ENCODE peak calls at places on chromosomes 11 and 22, in eight cellular contexts. U is HFF-Myc; A is testis; D is CD8-positive, alpha-beta T cell; E is fibroblast of the aortic adventitia; Y is A549; C is right atrium auricular region; R is cardiac fibroblast. S is an unnamed sample.

GRCh38 chr11:95793111-95793510 is 2.8 kb downstream of the CEP57 start:
- DNase-seq in A (no peak), Y (no peak), E (peak; percentile 11), C (no peak), U (no peak), R (peak; percentile 4), D (no peak), S (no peak)

GRCh38 chr22:48894064-48894671 is 933.5 kb downstream of the BRD1 start:
- DNase-seq in R (no peak), C (peak; percentile 40), D (no peak), Y (no peak), E (no peak), A (no peak), U (no peak), S (no peak)

GRCh38 chr11:64869571-64870175 is 8.7 kb downstream of the EHD1 start:
- DNase-seq in E (no peak), R (no peak), U (no peak), A (no peak), D (no peak), C (no peak), Y (no peak), S (no peak)

GRCh38 chr11:27234043-27234668 is 128.9 kb downstream of the CCDC34 start:
- DNase-seq in Y (peak; percentile 82), U (peak; percentile 64), R (peak; percentile 91), D (no peak), E (peak; percentile 99), C (peak; percentile 84), A (no peak), S (no peak)

GRCh38 chr11:96200243-96200642 is 142.8 kb downstream of the MAML2 start:
- DNase-seq in C (no peak), A (no peak), E (peak; percentile 86), D (no peak), R (peak; percentile 95), Y (peak; percentile 19), U (no peak), S (no peak)

GRCh38 chr11:122207921-122208764 is 92.1 kb upstream of the BLID start:
- DNase-seq in C (no peak), R (peak; percentile 91), D (no peak), U (no peak), A (no peak), E (peak; percentile 88), Y (no peak), S (no peak)

GRCh38 chr11:18981897-18982296 is 42.7 kb upstream of the MRGPRX1 start:
- DNase-seq in Y (no peak), R (no peak), A (no peak), D (no peak), C (no peak), E (no peak), U (no peak), S (no peak)

GRCh38 chr22:44191036-44191454 is 10.3 kb downstream of the PARVG start:
- DNase-seq in U (no peak), R (peak; percentile 21), C (no peak), E (peak; percentile 40), Y (no peak), D (no peak), A (no peak), S (no peak)

GRCh38 chr22:28882545-28882877 is 861 bp upstream of the ZNRF3 start:
- DNase-seq in D (no peak), R (no peak), U (no peak), Y (no peak), E (peak; percentile 30), C (peak; percentile 63), A (peak; percentile 60), S (no peak)

GRCh38 chr11:134312223-134312622 is 19.6 kb upstream of the GLB1L2 start:
- DNase-seq in U (no peak), A (no peak), E (no peak), D (no peak), Y (no peak), R (no peak), C (no peak), S (no peak)

GRCh38 chr11:122365545-122366380 is 249.7 kb upstream of the BLID start:
- DNase-seq in R (no peak), U (no peak), E (peak; percentile 63), C (peak; percentile 68), Y (no peak), A (no peak), D (no peak), S (no peak)

GRCh38 chr22:25027552-25027951 is 75.0 kb downstream of the KIAA1671 start:
- DNase-seq in C (no peak), Y (no peak), R (no peak), E (peak; percentile 45), A (no peak), D (no peak), U (no peak), S (no peak)

GRCh38 chr22:47421846-47422245 is 659.4 kb downstream of the TBC1D22A start:
- DNase-seq in A (no peak), E (no peak), D (no peak), U (no peak), C (no peak), R (no peak), Y (no peak), S (no peak)

GRCh38 chr11:8728566-8728965 is 46.0 kb downstream of the RPL27A start:
- DNase-seq in U (no peak), A (no peak), R (no peak), Y (no peak), E (peak; percentile 59), C (no peak), D (no peak), S (no peak)

GRCh38 chr11:225734-226453 is 10.2 kb downstream of the SIRT3 start:
- DNase-seq in E (no peak), D (no peak), A (no peak), R (peak; percentile 87), Y (no peak), U (no peak), C (no peak), S (no peak)

GRCh38 chr11:99920956-99921355 is 766.1 kb upstream of the ARHGAP42 start:
- DNase-seq in R (no peak), Y (no peak), C (no peak), D (no peak), U (no peak), E (no peak), A (no peak), S (no peak)

GRCh38 chr11:99911116-99911515 is 776.0 kb upstream of the ARHGAP42 start:
- DNase-seq in U (no peak), R (no peak), D (no peak), E (no peak), A (no peak), Y (no peak), C (no peak), S (no peak)

GRCh38 chr11:99918761-99919160 is 768.3 kb upstream of the ARHGAP42 start:
- DNase-seq in Y (no peak), C (no peak), R (no peak), E (no peak), A (no peak), D (no peak), U (no peak), S (no peak)

GRCh38 chr11:99916078-99916477 is 771.0 kb upstream of the ARHGAP42 start:
- DNase-seq in Y (no peak), U (no peak), R (no peak), C (no peak), A (no peak), E (no peak), D (no peak), S (no peak)
- H3K4me3 ChIP-seq in Y (no peak overlapping the region), U (no peak overlapping the region), R (no peak overlapping the region), C (no peak overlapping the region), A (no peak overlapping the region), E (no peak overlapping the region), D (no peak overlapping the region), S (no peak overlapping the region)

GRCh38 chr11:119367661-119368120 is 13.8 kb downstream of the USP2 start:
- DNase-seq in R (no peak), C (no peak), U (no peak), E (no peak), D (no peak), A (no peak), Y (no peak), S (no peak)
- H3K4me3 ChIP-seq in R (no peak overlapping the region), C (peak overlapping the region; percentile 10), U (no peak overlapping the region), E (no peak overlapping the region), D (no peak overlapping the region), A (no peak overlapping the region), Y (no peak overlapping the region), S (no peak overlapping the region)

GRCh38 chr11:1335811-1336761 is 26.7 kb upstream of the TOLLIP start:
- DNase-seq in D (no peak), U (no peak), A (peak; percentile 69), C (peak; percentile 92), E (peak; percentile 93), R (peak; percentile 90), Y (peak; percentile 53), S (peak; percentile 63)
- H3K4me3 ChIP-seq in D (peak overlapping the region; percentile 45), U (peak overlapping the region; percentile 22), A (peak overlapping the region; percentile 34), C (peak overlapping the region; percentile 59), E (peak overlapping the region; percentile 67), R (peak overlapping the region; percentile 56), Y (peak overlapping the region; percentile 58), S (peak overlapping the region; percentile 59)

GRCh38 chr11:17385492-17385891 is 3.0 kb downstream of the KCNJ11 start:
- DNase-seq in R (no peak), C (no peak), E (no peak), Y (no peak), U (no peak), D (no peak), A (no peak), S (no peak)
- H3K4me3 ChIP-seq in R (no peak overlapping the region), C (peak overlapping the region; percentile 36), E (no peak overlapping the region), Y (no peak overlapping the region), U (no peak overlapping the region), D (no peak overlapping the region), A (no peak overlapping the region), S (no peak overlapping the region)

DNA sequence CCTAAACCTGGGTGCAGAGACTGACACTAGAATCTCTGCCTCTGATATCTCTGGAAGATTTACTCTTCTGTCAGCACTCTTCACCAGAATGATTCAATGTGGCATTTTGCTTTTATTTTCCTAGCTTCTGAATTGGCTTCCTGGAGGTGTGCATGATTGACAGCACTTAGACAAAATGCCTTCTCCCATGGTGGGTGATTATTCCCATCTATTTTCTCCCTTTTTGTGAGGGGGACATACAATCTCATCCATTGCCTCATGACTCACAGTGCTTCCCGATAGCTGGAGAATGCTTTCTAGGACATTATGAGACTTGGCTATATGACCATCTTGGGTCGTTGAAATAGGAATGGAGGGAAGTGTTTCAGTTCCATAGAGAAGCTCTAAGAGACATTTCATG is 4.0 kb upstream of the TRIM68 start:
- DNase-seq in E (no peak), Y (no peak), A (no peak), C (no peak), R (no peak), D (no peak), U (no peak), S (no peak)
- H3K4me3 ChIP-seq in E (no peak overlapping the region), Y (no peak overlapping the region), A (no peak overlapping the region), C (no peak overlapping the region), R (no peak overlapping the region), D (no peak overlapping the region), U (no peak overlapping the region), S (no peak overlapping the region)

S was measured in naive thymus-derived CD4-positive, alpha-beta T cell.